ENCODE peak calls at places on chromosomes 5 and 9, in six cellular contexts. Q is esophagus muscularis mucosa, P is sigmoid colon, A is transverse colon, X is stomach, S is K562. E is an unnamed sample.
A peak's percentile ranks its signal among the peaks of the same experiment; 100 is the strongest.

GRCh38 chr5:148653840-148654781 is at the start of gene HTR4:
- DNase-seq in Q (no peak), P (peak; percentile 58), A (peak; percentile 62), X (no peak), S (no peak), E (no peak)

GRCh38 chr9:110457245-110457644 is 119.6 kb upstream of the TXNDC8 start:
- DNase-seq in Q (no peak), P (no peak), A (no peak), X (no peak), S (no peak), E (no peak)

GRCh38 chr9:127166111-127166510 is 43.7 kb upstream of the ANGPTL2 start:
- DNase-seq in Q (no peak), P (no peak), A (no peak), X (no peak), S (no peak), E (no peak)

GRCh38 chr9:118108971-118109370 is 404.8 kb downstream of the TLR4 start:
- DNase-seq in Q (no peak), P (no peak), A (no peak), X (no peak), S (no peak), E (no peak)

GRCh38 chr5:43001748-43002147 is 38.4 kb downstream of the ANXA2R start:
- DNase-seq in Q (no peak), P (no peak), A (no peak), X (no peak), S (no peak), E (no peak)

GRCh38 chr5:135578685-135579341 is at the start of gene CXCL14:
- DNase-seq in Q (no peak), P (no peak), A (peak; percentile 34), X (no peak), S (no peak), E (no peak)

GRCh38 chr9:6777218-6777902 is 19.6 kb downstream of the KDM4C start:
- DNase-seq in Q (no peak), P (peak; percentile 2), A (no peak), X (no peak), S (no peak), E (no peak)

GRCh38 chr5:658103-658502 is 35.0 kb downstream of the TPPP start:
- DNase-seq in Q (no peak), P (peak; percentile 52), A (no peak), X (no peak), S (peak; percentile 28), E (no peak)

GRCh38 chr5:119220576-119221197 is 135.1 kb upstream of the TNFAIP8 start:
- DNase-seq in Q (no peak), P (no peak), A (no peak), X (no peak), S (no peak), E (no peak)

GRCh38 chr9:3578786-3579185 is 53.0 kb upstream of the RFX3 start:
- DNase-seq in Q (no peak), P (no peak), A (no peak), X (no peak), S (peak; percentile 16), E (peak; percentile 20)

GRCh38 chr5:14450055-14450524 is 131.5 kb upstream of the OTULINL start:
- DNase-seq in Q (no peak), P (peak; percentile 90), A (no peak), X (no peak), S (peak; percentile 5), E (no peak)

GRCh38 chr5:118806571-118806970 is 181.8 kb downstream of the DTWD2 start:
- DNase-seq in Q (no peak), P (no peak), A (no peak), X (no peak), S (no peak), E (no peak)

GRCh38 chr9:133487331-133487725 is 8.4 kb upstream of the SLC2A6 start:
- DNase-seq in Q (no peak), P (no peak), A (no peak), X (no peak), S (no peak), E (no peak)

GRCh38 chr9:129661029-129661428 is 4.4 kb upstream of the PRRX2 start:
- DNase-seq in Q (no peak), P (no peak), A (no peak), X (no peak), S (no peak), E (no peak)

GRCh38 chr5:96816430-96816939 is 8.7 kb upstream of the ERAP1 start:
- DNase-seq in Q (no peak), P (no peak), A (peak; percentile 35), X (no peak), S (no peak), E (no peak)

GRCh38 chr5:79971156-79971555 is 19.9 kb downstream of the MTX3 start:
- DNase-seq in Q (no peak), P (no peak), A (no peak), X (no peak), S (no peak), E (no peak)

GRCh38 chr5:133977858-133978257 is 9.4 kb upstream of the C5orf15 start:
- DNase-seq in Q (no peak), P (no peak), A (no peak), X (no peak), S (no peak), E (peak; percentile 40)

GRCh38 chr5:177389368-177390169 is 5.3 kb downstream of the SLC34A1 start:
- DNase-seq in Q (no peak), P (no peak), A (no peak), X (no peak), S (no peak), E (peak; percentile 79)

GRCh38 chr9:105309531-105309931 is 65.1 kb downstream of the SLC44A1 start:
- DNase-seq in Q (no peak), P (no peak), A (no peak), X (no peak), S (no peak), E (no peak)

GRCh38 chr5:169875091-169875727 is 105.1 kb downstream of the INSYN2B start:
- DNase-seq in Q (no peak), P (no peak), A (no peak), X (no peak), S (no peak), E (no peak)

GRCh38 chr9:91443994-91444392 is 20.4 kb upstream of the NFIL3 start:
- DNase-seq in Q (no peak), P (no peak), A (no peak), X (no peak), S (no peak), E (no peak)

GRCh38 chr5:55502759-55503158 is 32.0 kb downstream of the PLPP1 start:
- DNase-seq in Q (no peak), P (no peak), A (no peak), X (no peak), S (no peak), E (no peak)

GRCh38 chr9:105232207-105232606 is 12.2 kb upstream of the SLC44A1 start:
- DNase-seq in Q (no peak), P (no peak), A (no peak), X (no peak), S (no peak), E (no peak)

GRCh38 chr5:80834710-80835109 is 125.5 kb upstream of the RASGRF2 start:
- DNase-seq in Q (no peak), P (no peak), A (no peak), X (no peak), S (no peak), E (no peak)

GRCh38 chr5:172421-172820 is 18.9 kb upstream of the LRRC14B start:
- DNase-seq in Q (no peak), P (peak; percentile 41), A (no peak), X (no peak), S (no peak), E (no peak)

GRCh38 chr9:137021979-137022619 is 5.9 kb downstream of the ABCA2 start:
- DNase-seq in Q (no peak), P (no peak), A (peak; percentile 97), X (peak; percentile 84), S (peak; percentile 98), E (peak; percentile 99)

GRCh38 chr5:149320791-149321330 is 24.4 kb upstream of the GRPEL2 start:
- DNase-seq in Q (no peak), P (peak; percentile 92), A (peak; percentile 94), X (peak; percentile 88), S (peak; percentile 94), E (peak; percentile 75)

GRCh38 chr5:148620696-148621095 is 33.6 kb downstream of the HTR4 start:
- DNase-seq in Q (no peak), P (no peak), A (no peak), X (no peak), S (peak; percentile 64), E (no peak)

GRCh38 chr5:132870801-132871200 is 2.7 kb upstream of the LEAP2 start:
- DNase-seq in Q (no peak), P (no peak), A (no peak), X (no peak), S (no peak), E (no peak)

GRCh38 chr5:132868754-132869153 is 2.3 kb downstream of the UQCRQ start:
- DNase-seq in Q (no peak), P (no peak), A (no peak), X (no peak), S (no peak), E (no peak)

GRCh38 chr5:132865668-132866341 is 464 bp downstream of the GDF9 start:
- DNase-seq in Q (no peak), P (no peak), A (no peak), X (no peak), S (no peak), E (no peak)

GRCh38 chr5:132867046-132867451 is 607 bp downstream of the UQCRQ start:
- DNase-seq in Q (no peak), P (no peak), A (no peak), X (no peak), S (no peak), E (no peak)

DNA sequence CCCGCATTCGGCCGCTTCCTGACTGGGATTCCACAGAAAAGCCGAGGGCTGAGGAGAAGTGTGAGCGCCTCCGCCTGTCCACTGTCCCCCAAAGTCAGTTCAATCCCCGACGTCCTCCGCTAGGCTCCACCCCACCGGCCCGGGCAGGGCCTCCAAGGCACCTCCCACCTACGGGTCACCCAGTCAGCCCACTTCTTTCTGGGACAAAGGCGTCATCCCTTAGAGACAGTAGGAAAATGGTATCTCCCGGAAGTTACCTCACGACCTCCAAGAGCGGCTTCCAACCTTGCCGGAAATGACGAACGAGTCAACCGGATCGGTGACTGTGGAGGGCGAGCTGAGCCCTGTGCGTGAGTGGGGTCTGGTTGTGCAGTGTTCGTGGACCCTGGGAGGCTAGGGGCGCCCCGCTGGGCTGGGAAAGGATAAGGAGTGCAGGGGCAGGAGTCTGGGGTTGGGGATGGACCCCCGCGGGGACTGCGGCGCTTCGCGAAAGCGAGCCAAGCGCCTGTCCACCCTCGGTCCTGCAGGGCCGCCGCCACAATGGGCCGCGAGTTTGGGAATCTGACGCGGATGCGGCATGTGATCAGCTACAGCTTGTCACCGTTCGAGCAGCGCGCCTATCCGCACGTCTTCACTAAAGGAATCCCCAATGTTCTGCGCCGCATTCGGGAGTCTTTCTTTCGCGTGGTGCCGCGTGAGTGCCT is at the start of the genes GDF9 and UQCRQ:
- DNase-seq in Q (peak; percentile 98), P (peak; percentile 98), A (peak; percentile 96), X (peak; percentile 92), S (peak; percentile 100), E (peak; percentile 94)
- TF ChIP-seq POLR2A in Q (peak; percentile 86), P (peak; percentile 95), A (peak; percentile 98), X (no peak), S (peak; percentile 99), E (peak; percentile 94)

GRCh38 chr5:150641006-150641570 is 628 bp downstream of the SYNPO start:
- DNase-seq in Q (no peak), P (no peak), A (no peak), X (no peak), S (no peak), E (no peak)
- TF ChIP-seq POLR2A in Q (no peak), P (no peak), A (no peak), X (no peak), S (no peak), E (no peak)

GRCh38 chr9:134641173-134641985 is at the start of gene COL5A1:
- DNase-seq in Q (peak; percentile 97), P (peak; percentile 97), A (peak; percentile 80), X (peak; percentile 83), S (peak; percentile 19), E (peak; percentile 97)
- TF ChIP-seq POLR2A in Q (peak; percentile 69), P (peak; percentile 72), A (peak; percentile 81), X (no peak), S (no peak), E (peak; percentile 99)

GRCh38 chr9:130689937-130690700 is 3.5 kb upstream of the EXOSC2 start:
- DNase-seq in Q (no peak), P (peak; percentile 91), A (peak; percentile 83), X (peak; percentile 87), S (peak; percentile 92), E (peak; percentile 12)
- TF ChIP-seq POLR2A in Q (no peak), P (peak; percentile 63), A (peak; percentile 95), X (no peak), S (peak; percentile 86), E (no peak)